ENCODE peak calls at places on chromosomes 13 and 19, in four cellular contexts. I is K562, C is HCT116, L is GM23338. G is an unnamed sample.

GRCh38 chr19:27774827-27775226 is 1438.1 kb downstream of the UQCRFS1 start:
- DNase-seq in I (peak; percentile 72), C (no peak), L (peak; percentile 63), G (no peak)

GRCh38 chr13:111480976-111481375 is 160.5 kb downstream of the TEX29 start:
- DNase-seq in C (no peak), L (no peak), I (no peak), G (no peak)

GRCh38 chr13:105406551-105406950 is 1128.9 kb downstream of the EFNB2 start:
- DNase-seq in I (no peak), C (no peak), L (no peak), G (no peak)

GRCh38 chr13:31073859-31074718 is 87.6 kb downstream of the HSPH1 start:
- DNase-seq in I (no peak), C (no peak), L (no peak), G (peak; percentile 14)

GRCh38 chr13:36131931-36132297 is 732 bp upstream of the DCLK1 start:
- DNase-seq in C (no peak), L (no peak), I (no peak), G (no peak)

GRCh38 chr13:100106005-100106404 is 17.1 kb downstream of the PCCA start:
- DNase-seq in C (no peak), I (no peak), L (no peak), G (no peak)

GRCh38 chr13:23928985-23929384 is 31.7 kb upstream of the C1QTNF9B start:
- DNase-seq in C (no peak), L (no peak), I (no peak), G (no peak)

GRCh38 chr13:28239374-28239773 is 101.0 kb downstream of the PAN3 start:
- DNase-seq in L (no peak), I (no peak), C (no peak), G (no peak)

GRCh38 chr13:21137696-21138095 is 38.7 kb downstream of the SKA3 start:
- DNase-seq in I (no peak), C (peak; percentile 59), L (no peak), G (no peak)

GRCh38 chr13:102651392-102651791 is 43.5 kb downstream of the METTL21C start:
- DNase-seq in I (no peak), C (no peak), L (no peak), G (no peak)

GRCh38 chr19:862529-863304 is 3.3 kb downstream of the CFD start:
- DNase-seq in C (no peak), L (peak; percentile 95), I (peak; percentile 82), G (no peak)

GRCh38 chr13:42330991-42331390 is 59.0 kb downstream of the AKAP11 start:
- DNase-seq in C (no peak), I (no peak), L (no peak), G (no peak)

GRCh38 chr19:13984875-13985741 is 21.0 kb downstream of the RFX1 start:
- DNase-seq in L (no peak), C (no peak), I (no peak), G (no peak)

GRCh38 chr19:50794778-50795664 is 4.8 kb downstream of the ACP4 start:
- DNase-seq in I (peak; percentile 64), C (no peak), L (peak; percentile 67), G (no peak)

GRCh38 chr19:50795665-50796073 is 5.5 kb downstream of the ACP4 start:
- DNase-seq in I (no peak), C (no peak), L (no peak), G (no peak)

GRCh38 chr19:50792852-50793250 is 2.6 kb downstream of the ACP4 start:
- DNase-seq in L (no peak), I (no peak), C (no peak), G (no peak)

GRCh38 chr19:50793558-50794065 is 3.4 kb downstream of the ACP4 start:
- DNase-seq in I (peak; percentile 28), L (no peak), C (no peak), G (no peak)

DNA sequence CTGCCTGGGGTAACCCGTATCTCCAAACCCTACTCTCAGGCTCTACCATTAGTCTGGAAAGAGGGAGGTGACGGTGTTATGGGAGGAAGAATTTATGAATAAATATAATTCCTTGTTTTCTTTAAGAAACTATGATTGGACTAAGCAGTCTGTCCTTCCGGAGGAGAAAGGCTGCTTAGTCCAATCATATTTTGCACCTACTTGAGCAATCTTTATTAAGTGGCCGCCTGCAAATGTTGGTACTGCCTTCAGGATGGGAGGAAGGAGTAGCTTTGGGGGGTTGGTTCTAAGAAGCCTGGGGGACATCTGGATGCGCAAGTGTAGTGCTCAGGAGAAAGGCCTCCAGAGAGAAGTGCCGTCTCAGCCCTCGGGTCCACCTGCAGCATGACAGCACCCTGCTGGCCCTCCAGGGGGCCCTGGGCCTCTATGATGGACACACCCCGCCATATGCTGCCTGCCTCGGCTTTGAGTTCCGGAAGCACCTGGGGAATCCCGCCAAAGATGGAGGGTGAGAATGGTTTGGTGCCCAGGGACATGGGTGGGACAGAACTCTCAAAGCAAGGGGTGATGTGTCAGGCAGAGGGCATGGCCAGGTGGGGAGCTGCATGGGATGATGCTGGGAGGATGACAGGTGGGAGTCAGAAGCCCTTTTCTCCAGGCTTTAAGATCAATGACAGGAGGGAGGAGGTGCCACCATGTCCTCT is 4.0 kb downstream of the ACP4 start:
- DNase-seq in I (peak; percentile 77), C (no peak), L (no peak), G (no peak)
- TF ChIP-seq POLR2AphosphoS5 in I (no peak), C (no peak), L (no peak), G (no peak)

GRCh38 chr19:46412983-46413261 is 442 bp downstream of the CCDC8 start:
- DNase-seq in L (no peak), I (peak; percentile 39), C (no peak), G (no peak)
- TF ChIP-seq POLR2AphosphoS5 in L (no peak), I (no peak), C (no peak), G (no peak)

DNA sequence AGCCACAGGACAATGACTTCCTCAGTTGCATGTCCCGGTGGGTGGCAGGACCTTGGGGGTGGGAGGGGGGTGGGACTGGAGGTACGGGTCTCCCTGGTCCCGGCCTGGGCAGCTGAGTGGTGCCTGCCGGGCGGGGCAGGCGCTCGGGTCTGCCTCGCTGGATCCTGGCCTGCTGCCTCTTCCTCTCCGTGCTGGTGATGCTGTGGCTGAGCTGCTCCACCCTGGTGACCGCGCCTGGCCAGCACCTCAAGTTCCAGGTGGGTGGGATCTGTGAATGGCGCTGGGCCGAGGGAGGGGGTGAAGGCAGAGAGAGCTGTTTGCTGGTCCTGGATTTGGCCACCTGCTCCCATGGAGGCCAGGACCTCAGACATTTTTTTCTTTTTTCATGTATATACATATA is 5.6 kb downstream of the TMEM59L start:
- DNase-seq in L (no peak), I (no peak), C (no peak), G (no peak)
- TF ChIP-seq POLR2AphosphoS5 in L (no peak), I (no peak), C (no peak), G (no peak)

DNA sequence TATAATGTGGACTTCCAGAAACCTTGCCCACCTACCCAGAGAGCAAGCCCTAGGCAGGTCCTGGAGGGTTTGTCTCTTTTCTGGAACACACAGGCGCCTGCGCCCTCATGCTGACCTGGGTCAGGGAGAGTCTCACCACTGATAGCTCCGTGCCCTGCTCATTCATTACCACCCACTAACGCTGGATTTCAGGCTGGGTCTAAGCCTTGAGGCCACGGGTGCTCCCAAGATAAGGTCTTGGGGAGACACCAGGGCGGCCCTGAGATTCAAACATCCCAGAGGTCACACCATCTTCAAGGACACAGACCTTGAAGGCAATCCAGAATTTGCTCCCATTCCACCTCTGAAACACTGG is 5.1 kb downstream of the S1PR2 start:
- DNase-seq in L (no peak), C (no peak), I (no peak), G (no peak)
- TF ChIP-seq POLR2AphosphoS5 in L (no peak), C (no peak), I (no peak), G (no peak)

DNA sequence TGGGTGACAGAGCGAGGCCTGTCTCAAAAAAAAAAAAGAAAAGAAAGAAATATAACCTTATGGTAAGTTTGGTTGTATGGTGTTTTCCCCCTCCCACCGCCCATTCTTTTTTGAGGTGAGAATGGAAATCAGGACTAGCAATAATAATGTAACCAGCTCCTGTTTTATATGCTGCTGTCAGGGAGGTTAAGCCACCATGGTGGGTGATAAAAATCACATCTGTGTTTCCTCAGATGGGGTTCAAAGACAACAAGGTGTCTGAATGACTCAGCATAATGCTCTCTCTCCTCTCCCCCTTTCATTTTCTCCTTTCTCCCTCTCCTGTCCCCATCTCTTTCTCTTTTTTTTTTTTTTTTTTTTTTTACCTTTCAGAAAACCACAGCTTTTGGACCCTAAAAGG is 28.3 kb upstream of the GARRE1 start:
- DNase-seq in I (no peak), C (no peak), L (no peak), G (no peak)
- TF ChIP-seq POLR2AphosphoS5 in I (no peak), C (no peak), L (no peak), G (no peak)

GRCh38 chr19:5691205-5691929 is 1.3 kb downstream of the RPL36 start:
- DNase-seq in I (peak; percentile 65), C (no peak), L (peak; percentile 47), G (no peak)
- TF ChIP-seq POLR2AphosphoS5 in I (peak; percentile 17), C (peak; percentile 86), L (peak; percentile 32), G (peak; percentile 44)

GRCh38 chr19:2686347-2686746 is 16.1 kb downstream of the GNG7 start:
- DNase-seq in C (no peak), I (no peak), L (no peak), G (no peak)

GRCh38 chr19:2690856-2691255 is 11.6 kb downstream of the GNG7 start:
- DNase-seq in C (no peak), L (no peak), I (no peak), G (no peak)

GRCh38 chr19:2683430-2683995 is 19.0 kb downstream of the GNG7 start:
- DNase-seq in I (no peak), C (no peak), L (no peak), G (no peak)

GRCh38 chr19:2680808-2681207 is 21.7 kb downstream of the GNG7 start:
- DNase-seq in C (no peak), I (no peak), L (no peak), G (no peak)

DNA sequence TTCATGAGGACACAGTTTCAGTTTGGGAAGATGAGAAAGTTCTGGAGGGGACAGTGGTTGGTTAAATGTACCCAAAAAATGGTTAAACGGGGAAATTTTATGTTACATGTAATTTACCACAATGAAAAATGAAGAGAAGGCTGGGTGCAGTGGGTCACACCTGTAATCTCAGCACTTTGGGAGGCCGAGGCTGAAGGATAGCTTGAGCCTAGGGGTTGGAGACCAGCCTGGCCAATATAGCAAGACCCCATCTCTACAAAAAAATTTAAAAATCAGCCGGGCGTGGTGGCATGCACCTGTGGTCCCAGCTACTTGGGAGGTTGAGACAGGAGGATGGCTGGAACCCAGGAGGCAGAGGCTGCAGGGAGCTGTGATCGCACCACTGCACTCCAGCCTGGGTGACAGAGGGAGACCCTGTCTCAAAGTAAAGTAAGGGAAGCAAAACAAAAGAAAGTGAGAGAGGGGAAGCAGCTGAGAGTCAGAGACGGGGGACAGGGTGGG is 17.2 kb downstream of the GNG7 start:
- DNase-seq in L (no peak), I (no peak), C (no peak), G (no peak)
- TF ChIP-seq POLR2AphosphoS5 in L (no peak), I (no peak), C (no peak), G (no peak)

DNA sequence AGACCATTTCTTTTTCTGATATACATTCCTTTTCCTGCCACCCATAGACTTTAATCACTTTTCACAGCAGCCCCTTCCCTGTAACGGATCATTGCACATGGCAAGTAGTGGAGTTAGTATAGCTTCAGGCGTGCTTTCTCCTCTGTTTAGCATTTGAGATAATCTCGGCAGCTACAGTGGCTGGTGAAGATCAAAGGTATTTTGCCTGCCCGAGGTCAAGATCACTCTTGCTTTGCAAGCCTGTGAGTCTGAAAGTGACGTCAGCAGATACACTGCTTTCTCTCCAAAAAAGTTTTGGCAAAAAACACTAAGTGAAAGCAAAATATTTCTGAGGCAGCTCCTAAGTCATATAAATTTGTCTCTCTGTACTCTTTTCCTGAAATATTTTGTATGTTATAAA is 260.1 kb downstream of the NDFIP2 start:
- DNase-seq in L (no peak), I (no peak), C (no peak), G (no peak)
- TF ChIP-seq POLR2AphosphoS5 in L (no peak), I (no peak), C (no peak), G (no peak)

GRCh38 chr19:19366691-19367396 is 38.6 kb upstream of the GATAD2A start:
- DNase-seq in L (peak; percentile 90), I (peak; percentile 79), C (peak; percentile 95), G (no peak)
- TF ChIP-seq POLR2AphosphoS5 in L (no peak), I (no peak), C (peak; percentile 55), G (no peak)